ENCODE peak calls at places on chromosomes 7 and 10, in four cellular contexts. P, C, G and M are unnamed samples.

GRCh38 chr10:86312701-86313270 is 53.8 kb downstream of the GRID1 start:
- DNase-seq in P (peak; percentile 30), C (no peak), G (no peak), M (no peak)

GRCh38 chr7:132206594-132206993 is 369.7 kb downstream of the PLXNA4 start:
- DNase-seq in G (no peak), C (no peak), P (no peak), M (peak; percentile 39)

GRCh38 chr7:466465-467191 is 53.0 kb downstream of the PDGFA start:
- DNase-seq in P (peak; percentile 32), C (no peak), G (no peak), M (peak; percentile 16)

GRCh38 chr10:30671011-30671616 is 41.6 kb upstream of the LYZL2 start:
- DNase-seq in C (peak; percentile 39), P (no peak), G (no peak), M (no peak)

GRCh38 chr10:3473271-3473670 is 300.7 kb upstream of the PITRM1 start:
- DNase-seq in G (no peak), P (no peak), C (no peak), M (no peak)

GRCh38 chr7:78279035-78279434 is 480.5 kb downstream of the PHTF2 start:
- DNase-seq in P (no peak), C (no peak), G (no peak), M (no peak)

GRCh38 chr7:47725031-47725780 is 143.3 kb upstream of the TNS3 start:
- DNase-seq in G (peak; percentile 31), P (no peak), C (no peak), M (no peak)

GRCh38 chr10:50407077-50407801 is 155.9 kb upstream of the ASAH2 start:
- DNase-seq in G (no peak), C (no peak), P (no peak), M (no peak)

GRCh38 chr7:151410405-151411390 is 860 bp upstream of the WDR86 start:
- DNase-seq in C (no peak), G (no peak), P (peak; percentile 71), M (no peak)

GRCh38 chr7:133139350-133139749 is 57.5 kb upstream of the CHCHD3 start:
- DNase-seq in G (no peak), C (no peak), P (no peak), M (no peak)

GRCh38 chr7:131600578-131600977 is 44.1 kb upstream of the PODXL start:
- DNase-seq in P (no peak), C (no peak), G (no peak), M (no peak)

GRCh38 chr10:73843254-73843653 is 31.1 kb downstream of the CAMK2G start:
- DNase-seq in C (no peak), G (no peak), P (no peak), M (no peak)
- H3K36me3 ChIP-seq in C (no peaks in the 10 kb centered on the region), G (peaks cover 96% of the 10 kb centered on the region), P (peaks cover 71% of the 10 kb centered on the region), M (peaks cover 71% of the 10 kb centered on the region)

DNA sequence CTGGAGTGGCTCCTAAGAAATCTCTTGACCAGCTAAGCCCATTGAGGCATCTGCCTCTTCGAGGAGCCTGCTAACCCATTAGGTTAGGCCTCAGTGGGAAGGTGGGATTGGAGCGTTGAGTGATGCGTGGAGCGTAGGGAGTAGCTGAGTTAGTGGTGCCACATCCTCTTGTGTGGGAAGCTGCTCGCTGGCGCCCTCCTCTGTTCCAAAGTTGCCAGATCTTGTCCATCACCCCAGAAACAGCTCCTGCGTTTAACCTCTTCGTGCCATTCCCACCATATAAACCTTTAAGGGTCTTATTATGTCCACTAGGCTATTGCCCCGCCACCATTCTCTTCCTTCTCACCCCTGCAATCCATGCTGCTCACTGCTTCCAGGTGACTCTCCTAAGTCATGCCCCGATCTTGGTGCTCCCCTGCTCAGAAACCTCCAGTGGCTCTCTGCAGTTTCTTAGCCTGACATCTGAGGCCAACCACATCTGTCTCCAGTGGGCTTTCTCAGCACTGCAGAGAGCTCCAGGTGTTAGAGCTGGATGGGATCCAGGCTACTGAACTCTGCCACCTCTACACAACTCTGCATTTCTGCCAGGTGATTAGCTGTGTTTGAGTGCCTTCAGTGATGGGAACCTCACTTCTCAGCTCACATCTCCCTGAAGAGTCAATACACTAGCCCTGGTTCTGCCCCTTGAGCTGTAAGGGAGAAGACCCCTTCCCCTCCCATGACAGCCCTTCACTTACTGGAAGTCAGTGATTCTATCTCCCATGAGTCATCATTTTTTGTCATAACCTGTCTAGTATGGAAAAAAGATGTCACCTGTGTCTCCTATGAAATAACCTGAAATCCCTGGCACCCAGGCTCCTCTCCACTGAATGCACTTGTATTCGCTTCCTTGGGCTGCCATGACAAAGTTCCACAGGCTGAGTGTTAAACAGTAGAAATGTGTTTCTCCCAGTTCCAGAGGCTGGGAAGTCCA is 65.0 kb upstream of the FGFR2 start:
- DNase-seq in G (no peak), P (no peak), C (no peak), M (no peak)
- TF ChIP-seq CTCF in G (no peak), P (no peak), C (no peak), M (no peak)

DNA sequence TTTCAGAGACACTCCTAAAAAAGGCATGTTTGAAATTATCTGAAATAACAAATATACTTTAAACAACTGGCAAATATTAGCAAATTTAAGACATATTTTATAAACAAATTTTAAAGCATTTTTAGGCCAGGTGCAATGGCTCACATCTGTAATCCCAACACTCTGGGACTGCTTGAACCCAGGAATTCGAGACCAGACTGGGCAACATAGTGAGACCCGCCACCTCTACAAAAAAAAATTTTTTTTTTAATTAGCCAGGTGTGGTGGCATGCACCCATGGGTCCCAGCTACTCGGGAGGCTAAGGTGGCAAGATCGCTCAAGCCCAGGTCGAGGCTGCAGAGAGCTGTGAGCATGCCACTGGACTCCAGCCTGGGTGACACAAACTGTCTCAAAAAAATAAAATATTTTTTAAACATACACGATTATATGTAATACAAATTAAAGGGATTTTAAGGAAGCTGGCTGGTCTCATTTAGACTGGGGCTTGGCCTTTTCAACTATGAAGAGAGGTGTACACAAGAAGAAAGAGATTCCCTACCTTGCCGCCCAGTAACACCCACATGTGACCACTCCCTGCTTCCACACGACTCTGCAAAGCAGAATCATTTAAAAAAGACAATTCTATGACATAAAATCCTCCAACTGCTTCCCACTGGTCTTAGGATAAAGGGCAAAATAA is 7.5 kb downstream of the LARP4B start:
- DNase-seq in P (no peak), G (no peak), C (no peak), M (no peak)
- H3K4me3 ChIP-seq in P (no peak overlapping the region), G (no peak overlapping the region), C (no peak overlapping the region), M (no peak overlapping the region)

GRCh38 chr10:22579826-22580225 is 134.6 kb downstream of the PIP4K2A start:
- DNase-seq in P (no peak), C (no peak), G (no peak), M (no peak)
- H3K36me3 ChIP-seq in P (no peaks in the 10 kb centered on the region), C (no peaks in the 10 kb centered on the region), G (peaks cover 50% of the 10 kb centered on the region), M (no peaks in the 10 kb centered on the region)

DNA sequence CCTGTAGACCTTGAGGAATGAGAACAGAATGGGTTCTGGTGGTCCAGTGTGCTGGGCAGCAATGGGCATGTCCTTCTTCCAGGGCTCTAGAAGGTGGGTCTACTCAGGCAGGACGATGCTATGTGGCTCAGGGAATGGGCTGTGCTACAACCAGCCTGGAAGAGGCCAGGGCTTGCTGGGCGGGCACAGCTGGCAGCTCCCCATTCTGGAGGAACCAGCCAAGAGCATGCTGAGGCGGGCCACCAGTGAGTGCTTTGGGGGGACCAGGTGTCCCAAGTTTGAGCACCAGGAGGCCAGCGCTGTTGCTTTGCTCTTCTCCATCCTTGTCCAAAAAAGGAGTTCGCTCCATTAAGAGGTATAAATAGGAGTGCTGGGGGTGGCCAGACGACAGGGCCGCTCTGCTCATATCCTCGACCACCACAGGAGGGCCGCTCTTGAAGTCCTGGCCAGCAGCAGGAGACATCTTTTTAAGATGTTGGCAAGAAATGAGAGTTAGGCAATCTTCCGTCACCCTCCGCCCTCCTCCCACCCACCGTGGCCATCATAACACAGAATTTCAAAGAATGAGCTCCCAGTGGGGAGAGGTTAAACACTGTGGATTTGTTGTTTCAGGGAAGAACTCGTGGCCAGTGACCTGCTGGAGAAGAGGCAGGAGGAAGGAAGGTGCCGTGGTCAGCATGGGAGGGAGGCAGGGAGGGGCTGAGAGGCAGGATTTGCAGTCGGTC is 141.3 kb downstream of the GRK5 start:
- DNase-seq in C (no peak), G (no peak), P (peak; percentile 77), M (no peak)
- TF ChIP-seq CTCF in C (no peak), G (no peak), P (no peak), M (no peak)

DNA sequence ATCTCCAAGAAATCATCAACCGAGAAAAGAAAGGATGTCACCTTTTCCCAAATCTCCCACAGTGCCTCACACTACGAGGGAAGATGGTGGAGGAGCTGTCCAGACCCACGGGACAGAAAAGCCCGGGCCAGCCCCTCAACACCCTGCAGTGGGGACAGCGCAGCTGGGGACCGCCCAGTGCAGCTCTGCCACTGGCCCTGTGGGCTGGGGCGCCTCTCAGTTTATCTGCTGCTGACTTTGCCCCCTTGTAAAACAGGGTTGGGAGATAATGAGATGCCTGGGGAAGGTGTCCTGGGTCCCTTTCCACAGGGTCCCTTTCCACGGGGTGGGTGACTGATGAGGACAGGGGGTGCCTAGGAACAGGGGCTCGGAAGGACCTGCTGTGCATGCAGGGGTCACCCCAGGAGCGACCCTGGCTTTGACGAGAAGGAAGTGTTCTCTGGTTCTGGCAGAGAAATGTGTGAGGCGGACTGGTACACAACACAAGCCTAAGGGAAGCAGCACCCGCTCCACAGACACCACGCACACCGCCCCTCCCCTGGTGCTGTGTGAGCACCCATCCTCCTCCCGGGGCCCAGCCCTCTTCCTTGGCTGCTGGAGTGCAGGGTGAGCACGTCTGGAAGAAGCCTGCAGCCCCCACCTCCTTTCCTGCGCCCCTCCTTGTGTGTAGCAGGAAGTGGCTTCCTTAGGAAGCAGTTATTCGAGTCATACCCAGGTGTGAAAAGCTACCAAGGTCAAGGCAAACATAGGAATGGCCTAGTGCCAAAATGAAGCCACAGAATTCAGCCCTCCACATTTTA is 339.9 kb downstream of the DNAJB6 start:
- DNase-seq in C (no peak), G (no peak), P (peak; percentile 46), M (no peak)
- H3K4me3 ChIP-seq in C (no peak overlapping the region), G (no peak overlapping the region), P (no peak overlapping the region), M (no peak overlapping the region)